ENCODE peak calls at places on chromosomes 5 and 9, in four cellular contexts. B is NCI-H2081, G is NCI-H1105 treated with DMSO at 0.1 percent for 48 hours, A is uterus. X is an unnamed sample.

GRCh38 chr5:133456933-133457402 is 155.4 kb downstream of the FSTL4 start:
- DNase-seq in B (no peak), G (no peak), A (peak), X (no peak)

GRCh38 chr9:136855461-136856077 is 3.4 kb downstream of the MAMDC4 start:
- DNase-seq in B (no peak), G (no peak), A (no peak), X (no peak)

GRCh38 chr9:136219276-136219675 is 14.3 kb upstream of the LHX3 start:
- DNase-seq in B (no peak), G (no peak), A (no peak), X (no peak)

GRCh38 chr5:40033411-40033810 is 608.6 kb upstream of the DAB2 start:
- DNase-seq in B (no peak), G (no peak), A (no peak), X (no peak)

GRCh38 chr5:122129332-122129731 is at the start of gene ZNF474:
- DNase-seq in B (no peak), G (no peak), A (peak), X (no peak)

GRCh38 chr5:45399041-45399440 is 297.1 kb downstream of the HCN1 start:
- DNase-seq in B (no peak), G (no peak), A (no peak), X (no peak)

GRCh38 chr5:89436464-89436863 is 553.5 kb upstream of the MEF2C start:
- DNase-seq in B (no peak), G (no peak), A (no peak), X (no peak)

GRCh38 chr5:573976-574375 is 38.2 kb upstream of the CEP72 start:
- DNase-seq in B (peak), G (no peak), A (no peak), X (no peak)

GRCh38 chr9:90393355-90394152 is 249.1 kb downstream of the DIRAS2 start:
- DNase-seq in B (no peak), G (no peak), A (no peak), X (peak)

GRCh38 chr9:37002413-37003217 is 31.5 kb downstream of the PAX5 start:
- DNase-seq in B (no peak), G (no peak), A (no peak), X (no peak)

GRCh38 chr9:4866239-4866969 is 73.7 kb downstream of the RCL1 start:
- DNase-seq in B (no peak), G (no peak), A (no peak), X (no peak)

GRCh38 chr5:123150089-123150488 is 61.0 kb downstream of the PRDM6 start:
- DNase-seq in B (no peak), G (no peak), A (no peak), X (no peak)

GRCh38 chr5:112931473-112931872 is 9.4 kb upstream of the REEP5 start:
- DNase-seq in B (no peak), G (no peak), A (no peak), X (no peak)

GRCh38 chr9:70902171-70902570 is 219.2 kb downstream of the TRPM3 start:
- DNase-seq in B (no peak), G (no peak), A (no peak), X (no peak)

GRCh38 chr5:181050016-181050415 is 9.9 kb downstream of the BTNL9 start:
- DNase-seq in B (no peak), G (no peak), A (no peak), X (no peak)

GRCh38 chr5:14627270-14627669 is 37.2 kb upstream of the OTULIN start:
- DNase-seq in B (no peak), G (no peak), A (no peak), X (no peak)

GRCh38 chr5:142420521-142420920 is 95.7 kb upstream of the SPRY4 start:
- DNase-seq in B (no peak), G (no peak), A (no peak), X (no peak)